ENCODE peak calls at places on chromosomes 3 and 15, in ten cellular contexts. H is activated naive CD8-positive, alpha-beta T cell treated with anti-CD3 and anti-CD28 coated beads, Interleukin-2, amount 50 U/mL, for 24 hours; M is stimulated activated CD4-positive, alpha-beta T cell treated with anti-CD3 and anti-CD28 coated beads, Interleukin-15, amount 100 ng/mL, for 24 hours; K is KBM-7; Z is left ventricle myocardium superior; J is testis; T is activated T-cell treated with anti-CD3 and anti-CD28 coated beads, Interleukin-2, amount 50 U/mL, for 1 hour; C is HS-5; A is stimulated activated CD8-positive, alpha-beta memory T cell treated with anti-CD3 and anti-CD28 coated beads, Interleukin-7, amount 100 ng/mL, for 1 hour; O is renal cortical epithelial cell. E is an unnamed sample.

GRCh38 chr3:45642731-45643152 is 46.5 kb upstream of the SACM1L start:
- DNase-seq in H (no peak), M (no peak), K (peak), Z (peak), J (no peak), T (no peak), C (no peak), A (no peak), O (peak), E (no peak)

GRCh38 chr15:67049351-67050044 is 15.9 kb upstream of the SMAD3 start:
- DNase-seq in H (no peak), M (no peak), K (no peak), Z (no peak), J (no peak), T (no peak), C (peak), A (no peak), O (peak), E (no peak)

GRCh38 chr3:46958469-46959168 is 17.9 kb downstream of the CCDC12 start:
- DNase-seq in H (no peak), M (no peak), K (no peak), Z (no peak), J (no peak), T (no peak), C (no peak), A (no peak), O (no peak), E (no peak)

GRCh38 chr15:89820651-89821611 is 6.3 kb upstream of the ANPEP start:
- DNase-seq in H (no peak), M (no peak), K (no peak), Z (no peak), J (no peak), T (no peak), C (peak), A (no peak), O (peak), E (no peak)

GRCh38 chr3:177554900-177555759 is 357.8 kb upstream of the TBL1XR1 start:
- DNase-seq in H (no peak), M (peak), K (no peak), Z (no peak), J (no peak), T (no peak), C (no peak), A (no peak), O (peak), E (no peak)

GRCh38 chr15:45377630-45378148 is 655 bp downstream of the GATM start:
- DNase-seq in H (no peak), M (peak), K (no peak), Z (peak), J (peak), T (no peak), C (no peak), A (no peak), O (no peak), E (no peak)

GRCh38 chr3:195591220-195591619 is 7.5 kb upstream of the APOD start:
- DNase-seq in H (no peak), M (no peak), K (no peak), Z (no peak), J (peak), T (no peak), C (no peak), A (no peak), O (no peak), E (no peak)

GRCh38 chr15:95669146-95669922 is 661.2 kb upstream of the NR2F2 start:
- DNase-seq in H (no peak), M (no peak), K (no peak), Z (no peak), J (peak), T (no peak), C (no peak), A (no peak), O (no peak), E (no peak)

GRCh38 chr15:76393614-76394013 is 57.0 kb downstream of the ISL2 start:
- DNase-seq in H (no peak), M (no peak), K (no peak), Z (no peak), J (no peak), T (no peak), C (no peak), A (no peak), O (peak), E (no peak)

GRCh38 chr3:184380627-184381260 is 890 bp downstream of the CHRD start:
- DNase-seq in H (no peak), M (peak), K (no peak), Z (no peak), J (no peak), T (peak), C (no peak), A (no peak), O (no peak), E (no peak)

E was measured in pulmonary artery endothelial cell.